ENCODE peak calls at places on chromosome 4, in eight cellular contexts. O, P, F, S, N, U, R and X are unnamed samples.

GRCh38 chr4:145882594-145882993 is 56.0 kb downstream of the ZNF827 start:
- DNase-seq in O (no peak), P (no peak), F (no peak), S (no peak), N (no peak), U (no peak), R (no peak), X (no peak)

GRCh38 chr4:156762851-156763250 is 208.7 kb downstream of the PDGFC start:
- DNase-seq in O (no peak), P (no peak), F (no peak), S (no peak), N (no peak), U (no peak), R (no peak), X (no peak)

GRCh38 chr4:115537387-115537786 is 424.0 kb upstream of the NDST4 start:
- DNase-seq in O (no peak), P (no peak), F (no peak), S (no peak), N (no peak), U (no peak), R (no peak), X (no peak)

GRCh38 chr4:105859233-105859632 is 36.0 kb upstream of the NPNT start:
- DNase-seq in O (peak), P (peak), F (no peak), S (no peak), N (peak), U (no peak), R (no peak), X (no peak)

GRCh38 chr4:111641813-111642579 is 503.3 kb upstream of the FAM241A start:
- DNase-seq in O (peak), P (peak), F (peak), S (no peak), N (peak), U (peak), R (no peak), X (no peak)

GRCh38 chr4:94577136-94577535 is 125.4 kb downstream of the PDLIM5 start:
- DNase-seq in O (peak), P (peak), F (peak), S (no peak), N (peak), U (no peak), R (no peak), X (no peak)

GRCh38 chr4:185597532-185598188 is 62.4 kb upstream of the PDLIM3 start:
- DNase-seq in O (peak), P (peak), F (peak), S (peak), N (no peak), U (peak), R (peak), X (peak)

GRCh38 chr4:54581807-54582206 is 76.0 kb upstream of the KIT start:
- DNase-seq in O (no peak), P (no peak), F (no peak), S (no peak), N (no peak), U (no peak), R (no peak), X (no peak)

GRCh38 chr4:93751410-93751809 is 77.1 kb upstream of the ATOH1 start:
- DNase-seq in O (no peak), P (no peak), F (no peak), S (no peak), N (no peak), U (no peak), R (no peak), X (no peak)

GRCh38 chr4:80184791-80185756 is 12.2 kb upstream of the PRDM8 start:
- DNase-seq in O (peak), P (peak), F (peak), S (no peak), N (no peak), U (no peak), R (no peak), X (no peak)